ENCODE peak calls at places on chromosomes 16 and 17, in four cellular contexts. Z is HepG2, P is GM12878, Q is H1. E is an unnamed sample.

GRCh38 chr17:489758-490329 is 137.2 kb upstream of the RPH3AL start:
- DNase-seq in Z (peak; percentile 14), P (no peak), Q (no peak), E (no peak)

GRCh38 chr16:87816507-87817100 is 50.8 kb upstream of the KLHDC4 start:
- DNase-seq in Z (no peak), P (no peak), Q (no peak), E (no peak)

GRCh38 chr16:54135361-54136275 is 151.0 kb downstream of the IRX3 start:
- DNase-seq in Z (no peak), P (no peak), Q (no peak), E (no peak)

GRCh38 chr16:70490261-70490660 is 33.1 kb downstream of the COG4 start:
- DNase-seq in Z (no peak), P (no peak), Q (no peak), E (no peak)

GRCh38 chr16:10183606-10183959 is 1.4 kb upstream of the GRIN2A start:
- DNase-seq in Z (no peak), P (no peak), Q (no peak), E (no peak)

GRCh38 chr16:6573577-6573976 is 759.1 kb upstream of the RBFOX1 start:
- DNase-seq in Z (peak; percentile 2), P (no peak), Q (peak; percentile 56), E (peak; percentile 65)

GRCh38 chr16:88782454-88783390 is 2.3 kb downstream of the PIEZO1 start:
- DNase-seq in Z (no peak), P (no peak), Q (no peak), E (no peak)

GRCh38 chr16:87324411-87325275 is 7.5 kb upstream of the C16orf95 start:
- DNase-seq in Z (peak; percentile 46), P (no peak), Q (peak; percentile 31), E (peak; percentile 40)

GRCh38 chr16:30557397-30557949 is 701 bp downstream of the ZNF764 start:
- DNase-seq in Z (no peak), P (no peak), Q (no peak), E (no peak)

GRCh38 chr16:81823111-81823510 is 44.0 kb downstream of the PLCG2 start:
- DNase-seq in Z (no peak), P (no peak), Q (no peak), E (no peak)

GRCh38 chr17:45942284-45942683 is 47.9 kb downstream of the MAPT start:
- DNase-seq in Z (no peak), P (no peak), Q (no peak), E (peak; percentile 22)

GRCh38 chr17:80825471-80826345 is 165.9 kb upstream of the CHMP6 start:
- DNase-seq in Z (no peak), P (no peak), Q (no peak), E (no peak)

GRCh38 chr16:69779724-69780123 is 17.6 kb downstream of the WWP2 start:
- DNase-seq in Z (no peak), P (no peak), Q (no peak), E (no peak)

GRCh38 chr16:67930191-67930590 is 1.5 kb downstream of the CTRL start:
- DNase-seq in Z (no peak), P (no peak), Q (no peak), E (no peak)

GRCh38 chr17:50953518-50953830 is 87.3 kb upstream of the TOB1 start:
- DNase-seq in Z (no peak), P (no peak), Q (no peak), E (no peak)

GRCh38 chr17:50955160-50955559 is 89.0 kb upstream of the TOB1 start:
- DNase-seq in Z (no peak), P (no peak), Q (no peak), E (no peak)

GRCh38 chr17:50954641-50955121 is 88.5 kb upstream of the TOB1 start:
- DNase-seq in Z (no peak), P (no peak), Q (no peak), E (no peak)

GRCh38 chr17:50952889-50953288 is 86.7 kb upstream of the TOB1 start:
- DNase-seq in Z (no peak), P (no peak), Q (no peak), E (no peak)

DNA sequence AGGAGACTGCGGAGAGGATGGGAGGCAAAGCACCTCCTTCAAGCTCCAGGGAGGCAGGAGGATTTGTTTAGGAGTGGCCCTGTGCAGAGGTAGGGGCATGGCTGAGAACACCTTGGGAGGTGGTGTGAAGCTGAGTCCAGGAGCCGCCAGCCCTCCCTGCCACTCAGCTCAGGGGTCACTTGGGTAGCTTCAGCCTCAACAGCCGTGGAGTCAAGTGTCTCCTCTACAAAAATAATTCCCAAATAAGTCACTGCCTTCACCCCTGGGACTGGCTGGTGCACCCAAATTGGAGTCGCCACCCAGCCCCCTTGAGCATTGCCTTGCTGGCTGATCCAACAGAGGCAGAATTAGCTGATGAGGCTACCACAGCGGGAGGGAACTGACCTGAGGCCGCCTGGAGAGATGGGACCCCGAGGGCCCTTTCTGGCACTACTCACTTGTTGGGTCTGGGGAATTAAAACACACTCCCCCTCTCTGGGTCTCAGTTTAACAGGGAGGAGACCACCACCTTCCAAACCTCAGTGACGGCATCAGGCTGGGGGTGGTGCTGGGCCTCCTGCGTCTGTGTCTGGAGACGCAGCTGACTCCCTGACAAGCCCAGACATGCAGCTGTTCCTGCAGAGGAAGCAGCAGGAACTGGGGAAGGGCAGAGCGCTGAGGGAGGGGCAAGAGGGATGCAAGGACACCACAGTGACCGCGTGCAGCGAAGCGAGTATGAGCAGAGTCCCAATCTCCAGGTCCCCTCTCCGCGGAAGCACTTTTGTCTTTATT is 87.9 kb upstream of the TOB1 start:
- DNase-seq in Z (no peak), P (no peak), Q (no peak), E (no peak)
- TF ChIP-seq SUZ12 in Z (no peak), P (no peak), Q (no peak), E (no peak)

GRCh38 chr17:67216544-67217320 is 28.3 kb downstream of the HELZ start:
- DNase-seq in Z (no peak), P (no peak), Q (no peak), E (no peak)
- H3K36me3 ChIP-seq in Z (peaks cover 32% of the 10 kb centered on the region), P (peaks cover 8% of the 10 kb centered on the region), Q (peaks cover 19% of the 10 kb centered on the region), E (peaks cover 31% of the 10 kb centered on the region)

GRCh38 chr17:75720656-75721462 is at the start of gene ITGB4:
- DNase-seq in Z (peak; percentile 39), P (no peak), Q (peak; percentile 50), E (no peak)
- H3K4me3 ChIP-seq in Z (peak within 1 kb of the TSS; percentile 87), P (peak within 1 kb of the TSS; percentile 55), Q (peak within 1 kb of the TSS; percentile 49), E (peak within 1 kb of the TSS; percentile 52)

GRCh38 chr17:57875109-57876022 is 25.5 kb upstream of the MRPS23 start:
- DNase-seq in Z (peak; percentile 93), P (no peak), Q (peak; percentile 72), E (no peak)

GRCh38 chr17:57873261-57874057 is 23.6 kb upstream of the MRPS23 start:
- DNase-seq in Z (no peak), P (no peak), Q (no peak), E (no peak)

GRCh38 chr17:57876023-57876865 is 26.4 kb upstream of the MRPS23 start:
- DNase-seq in Z (no peak), P (no peak), Q (no peak), E (no peak)

GRCh38 chr17:57874058-57874419 is 24.2 kb upstream of the MRPS23 start:
- DNase-seq in Z (no peak), P (no peak), Q (no peak), E (no peak)

GRCh38 chr17:57874434-57875108 is 24.7 kb upstream of the MRPS23 start:
- DNase-seq in Z (no peak), P (no peak), Q (peak; percentile 64), E (peak; percentile 88)
- TF ChIP-seq SUZ12 in Z (no peak), P (no peak), Q (no peak), E (no peak)

GRCh38 chr17:63649813-63650212 is 27.6 kb downstream of the MAP3K3 start:
- DNase-seq in Z (no peak), P (no peak), Q (no peak), E (no peak)
- H3K36me3 ChIP-seq in Z (peaks cover 12% of the 10 kb centered on the region), P (peaks cover 4% of the 10 kb centered on the region), Q (peaks cover 8% of the 10 kb centered on the region), E (peaks cover 31% of the 10 kb centered on the region)

GRCh38 chr17:50558955-50559614 is 1.4 kb upstream of the CACNA1G start:
- DNase-seq in Z (no peak), P (no peak), Q (no peak), E (peak; percentile 40)
- H3K4me3 ChIP-seq in Z (no peak overlapping the region), P (no peak overlapping the region), Q (peak overlapping the region; percentile 45), E (peak overlapping the region; percentile 59)

DNA sequence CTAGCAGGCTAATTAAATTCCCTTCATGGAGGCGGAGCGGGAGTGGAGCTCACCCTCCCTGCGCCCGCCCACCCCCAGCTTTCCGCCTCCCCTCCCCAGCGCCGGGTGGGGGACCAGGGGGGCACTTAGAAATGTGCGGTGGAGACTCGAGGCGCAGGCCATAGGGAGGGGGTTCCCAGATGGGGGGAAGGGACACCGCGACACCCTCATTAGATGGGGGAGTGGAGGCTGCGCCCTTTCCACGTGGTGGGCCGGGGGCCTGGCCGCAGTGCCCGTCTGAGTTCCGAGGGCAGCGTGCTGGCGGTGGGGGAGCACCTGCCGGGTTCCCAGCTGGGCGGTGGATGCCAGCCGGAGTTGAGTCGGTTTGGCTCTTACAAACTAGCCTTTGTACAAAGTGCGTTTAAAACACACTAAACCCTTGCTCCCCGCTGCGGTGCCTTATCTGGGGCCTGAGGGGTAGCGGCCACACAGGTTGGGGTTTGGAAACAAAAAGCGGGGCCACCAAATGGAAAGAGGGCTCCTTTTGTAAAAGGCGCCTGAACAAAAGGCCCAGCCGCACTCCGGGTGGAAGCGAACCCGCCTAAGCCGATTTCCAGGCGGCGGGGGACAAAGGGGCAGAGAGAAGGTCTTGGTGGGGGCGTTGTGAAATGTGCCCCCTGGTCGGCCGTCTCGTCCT is 1.4 kb downstream of the GSE1 start:
- DNase-seq in Z (no peak), P (no peak), Q (no peak), E (no peak)
- TF ChIP-seq SUZ12 in Z (no peak), P (no peak), Q (no peak), E (no peak)

DNA sequence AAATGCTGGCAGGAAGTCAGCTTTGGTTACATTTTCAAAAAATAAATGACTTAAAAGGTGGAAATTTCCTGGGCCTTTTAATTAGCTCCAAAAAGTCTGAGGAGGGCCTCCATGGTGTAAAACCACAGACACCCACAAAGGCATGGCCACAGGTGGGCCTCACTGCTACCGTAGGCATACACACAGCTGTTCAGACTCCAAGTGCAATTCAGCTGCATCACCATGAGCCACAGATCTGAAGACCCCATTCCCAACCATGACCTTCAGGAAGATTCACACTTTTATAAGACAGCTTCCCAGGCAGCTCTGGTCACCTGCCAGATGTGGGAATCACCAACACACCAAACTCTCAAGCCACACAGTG is 20.6 kb downstream of the CSNK2A2 start:
- DNase-seq in Z (no peak), P (no peak), Q (no peak), E (no peak)
- H3K36me3 ChIP-seq in Z (peaks cover 19% of the 10 kb centered on the region), P (peaks cover 10% of the 10 kb centered on the region), Q (peaks cover 61% of the 10 kb centered on the region), E (peaks cover 78% of the 10 kb centered on the region)